ENCODE peak calls at places on chromosomes 4 and X, in eight cellular contexts. One of them, this sample, is unnamed.

GRCh38 chrX:56279869-56280268 is 47.7 kb downstream of the KLF8 start:
- DNase-seq in GM23338: no peak
- DNase-seq in transverse colon: no peak
- DNase-seq in CD4-positive, alpha-beta memory T cell: no peak
- DNase-seq in neural progenitor cell: no peak
- DNase-seq in neuronal stem cell: no peak
- DNase-seq in OCI-LY7: no peak
- DNase-seq in Peyer's patch: no peak
- DNase-seq in this sample: no peak

GRCh38 chr4:113968473-113968872 is 11.0 kb downstream of the ARSJ start:
- DNase-seq in GM23338: no peak
- DNase-seq in transverse colon: no peak
- DNase-seq in CD4-positive, alpha-beta memory T cell: no peak
- DNase-seq in neural progenitor cell: no peak
- DNase-seq in neuronal stem cell: no peak
- DNase-seq in OCI-LY7: no peak
- DNase-seq in Peyer's patch: no peak
- DNase-seq in this sample: no peak

GRCh38 chr4:1092026-1092982 is 21.1 kb downstream of the RNF212 start:
- DNase-seq in GM23338: peak; percentile 72
- DNase-seq in transverse colon: no peak
- DNase-seq in CD4-positive, alpha-beta memory T cell: no peak
- DNase-seq in neural progenitor cell: no peak
- DNase-seq in neuronal stem cell: no peak
- DNase-seq in OCI-LY7: peak; percentile 16
- DNase-seq in Peyer's patch: peak; percentile 40
- DNase-seq in this sample: no peak

GRCh38 chr4:113869743-113870375 is 108.3 kb upstream of the CAMK2D start:
- DNase-seq in GM23338: no peak
- DNase-seq in transverse colon: no peak
- DNase-seq in CD4-positive, alpha-beta memory T cell: peak; percentile 5
- DNase-seq in neural progenitor cell: no peak
- DNase-seq in neuronal stem cell: no peak
- DNase-seq in OCI-LY7: peak; percentile 52
- DNase-seq in Peyer's patch: peak; percentile 56
- DNase-seq in this sample: peak; percentile 40

GRCh38 chr4:102665527-102665926 is 95.2 kb downstream of the MANBA start:
- DNase-seq in GM23338: no peak
- DNase-seq in transverse colon: no peak
- DNase-seq in CD4-positive, alpha-beta memory T cell: no peak
- DNase-seq in neural progenitor cell: no peak
- DNase-seq in neuronal stem cell: no peak
- DNase-seq in OCI-LY7: no peak
- DNase-seq in Peyer's patch: no peak
- DNase-seq in this sample: no peak

GRCh38 chr4:149238097-149238496 is 577.5 kb downstream of the IQCM start:
- DNase-seq in GM23338: no peak
- DNase-seq in transverse colon: no peak
- DNase-seq in CD4-positive, alpha-beta memory T cell: no peak
- DNase-seq in neural progenitor cell: no peak
- DNase-seq in neuronal stem cell: no peak
- DNase-seq in OCI-LY7: no peak
- DNase-seq in Peyer's patch: no peak
- DNase-seq in this sample: no peak

GRCh38 chr4:22485751-22486150 is 30.1 kb downstream of the ADGRA3 start:
- DNase-seq in GM23338: no peak
- DNase-seq in transverse colon: no peak
- DNase-seq in CD4-positive, alpha-beta memory T cell: no peak
- DNase-seq in neural progenitor cell: no peak
- DNase-seq in neuronal stem cell: no peak
- DNase-seq in OCI-LY7: no peak
- DNase-seq in Peyer's patch: no peak
- DNase-seq in this sample: no peak

GRCh38 chr4:112099701-112100289 is 45.5 kb upstream of the FAM241A start:
- DNase-seq in GM23338: peak; percentile 68
- DNase-seq in transverse colon: no peak
- DNase-seq in CD4-positive, alpha-beta memory T cell: peak; percentile 49
- DNase-seq in neural progenitor cell: peak; percentile 41
- DNase-seq in neuronal stem cell: peak; percentile 31
- DNase-seq in OCI-LY7: peak; percentile 63
- DNase-seq in Peyer's patch: no peak
- DNase-seq in this sample: peak; percentile 71

GRCh38 chr4:125016892-125017299 is 297.9 kb upstream of the FAT4 start:
- DNase-seq in GM23338: no peak
- DNase-seq in transverse colon: no peak
- DNase-seq in CD4-positive, alpha-beta memory T cell: no peak
- DNase-seq in neural progenitor cell: no peak
- DNase-seq in neuronal stem cell: no peak
- DNase-seq in OCI-LY7: no peak
- DNase-seq in Peyer's patch: no peak
- DNase-seq in this sample: no peak

GRCh38 chrX:3134316-3134715 is 93.0 kb downstream of the ARSF start:
- DNase-seq in GM23338: no peak
- DNase-seq in transverse colon: no peak
- DNase-seq in CD4-positive, alpha-beta memory T cell: no peak
- DNase-seq in neural progenitor cell: no peak
- DNase-seq in neuronal stem cell: no peak
- DNase-seq in OCI-LY7: no peak
- DNase-seq in Peyer's patch: no peak
- DNase-seq in this sample: no peak

GRCh38 chr4:125433453-125433852 is 118.7 kb downstream of the FAT4 start:
- DNase-seq in GM23338: no peak
- DNase-seq in transverse colon: no peak
- DNase-seq in CD4-positive, alpha-beta memory T cell: no peak
- DNase-seq in neural progenitor cell: no peak
- DNase-seq in neuronal stem cell: no peak
- DNase-seq in OCI-LY7: no peak
- DNase-seq in Peyer's patch: no peak
- DNase-seq in this sample: no peak

GRCh38 chr4:8205749-8206611 is 6.9 kb downstream of the SH3TC1 start:
- DNase-seq in GM23338: no peak
- DNase-seq in transverse colon: no peak
- DNase-seq in CD4-positive, alpha-beta memory T cell: no peak
- DNase-seq in neural progenitor cell: no peak
- DNase-seq in neuronal stem cell: no peak
- DNase-seq in OCI-LY7: peak; percentile 29
- DNase-seq in Peyer's patch: no peak
- DNase-seq in this sample: no peak

GRCh38 chr4:94488667-94489066 is 36.9 kb downstream of the PDLIM5 start:
- DNase-seq in GM23338: no peak
- DNase-seq in transverse colon: no peak
- DNase-seq in CD4-positive, alpha-beta memory T cell: no peak
- DNase-seq in neural progenitor cell: no peak
- DNase-seq in neuronal stem cell: no peak
- DNase-seq in OCI-LY7: no peak
- DNase-seq in Peyer's patch: no peak
- DNase-seq in this sample: peak; percentile 91

GRCh38 chr4:121582296-121582695 is 114.5 kb downstream of the ANXA5 start:
- DNase-seq in GM23338: no peak
- DNase-seq in transverse colon: no peak
- DNase-seq in CD4-positive, alpha-beta memory T cell: no peak
- DNase-seq in neural progenitor cell: no peak
- DNase-seq in neuronal stem cell: no peak
- DNase-seq in OCI-LY7: no peak
- DNase-seq in Peyer's patch: no peak
- DNase-seq in this sample: no peak

GRCh38 chrX:72062890-72063289 is 68.8 kb downstream of the RTL5 start:
- DNase-seq in GM23338: no peak
- DNase-seq in transverse colon: no peak
- DNase-seq in CD4-positive, alpha-beta memory T cell: no peak
- DNase-seq in neural progenitor cell: no peak
- DNase-seq in neuronal stem cell: no peak
- DNase-seq in OCI-LY7: no peak
- DNase-seq in Peyer's patch: no peak
- DNase-seq in this sample: no peak

GRCh38 chr4:174255790-174256189 is 27.7 kb downstream of the FBXO8 start:
- DNase-seq in GM23338: no peak
- DNase-seq in transverse colon: no peak
- DNase-seq in CD4-positive, alpha-beta memory T cell: no peak
- DNase-seq in neural progenitor cell: no peak
- DNase-seq in neuronal stem cell: no peak
- DNase-seq in OCI-LY7: no peak
- DNase-seq in Peyer's patch: no peak
- DNase-seq in this sample: peak; percentile 7

GRCh38 chr4:185119927-185120630 is 23.0 kb upstream of the SLC25A4 start:
- DNase-seq in GM23338: no peak
- DNase-seq in transverse colon: no peak
- DNase-seq in CD4-positive, alpha-beta memory T cell: no peak
- DNase-seq in neural progenitor cell: no peak
- DNase-seq in neuronal stem cell: no peak
- DNase-seq in OCI-LY7: no peak
- DNase-seq in Peyer's patch: no peak
- DNase-seq in this sample: no peak

GRCh38 chrX:270848-271367 is 10.3 kb upstream of the PLCXD1 start:
- DNase-seq in GM23338: peak; percentile 43
- DNase-seq in transverse colon: no peak
- DNase-seq in CD4-positive, alpha-beta memory T cell: no peak
- DNase-seq in neural progenitor cell: no peak
- DNase-seq in neuronal stem cell: no peak
- DNase-seq in OCI-LY7: no peak
- DNase-seq in Peyer's patch: peak; percentile 40
- DNase-seq in this sample: no peak

GRCh38 chr4:20288846-20289512 is 37.3 kb downstream of the SLIT2 start:
- DNase-seq in GM23338: no peak
- DNase-seq in transverse colon: no peak
- DNase-seq in CD4-positive, alpha-beta memory T cell: no peak
- DNase-seq in neural progenitor cell: no peak
- DNase-seq in neuronal stem cell: no peak
- DNase-seq in OCI-LY7: no peak
- DNase-seq in Peyer's patch: no peak
- DNase-seq in this sample: peak; percentile 83
- H3K27ac ChIP-seq in GM23338: no peak overlapping the region
- H3K27ac ChIP-seq in transverse colon: no peak overlapping the region
- H3K27ac ChIP-seq in CD4-positive, alpha-beta memory T cell: no peak overlapping the region
- H3K27ac ChIP-seq in neural progenitor cell: no peak overlapping the region
- H3K27ac ChIP-seq in neuronal stem cell: no peak overlapping the region
- H3K27ac ChIP-seq in OCI-LY7: no peak overlapping the region
- H3K27ac ChIP-seq in Peyer's patch: no peak overlapping the region
- H3K27ac ChIP-seq in this sample: peak overlapping the region; percentile 90

DNA sequence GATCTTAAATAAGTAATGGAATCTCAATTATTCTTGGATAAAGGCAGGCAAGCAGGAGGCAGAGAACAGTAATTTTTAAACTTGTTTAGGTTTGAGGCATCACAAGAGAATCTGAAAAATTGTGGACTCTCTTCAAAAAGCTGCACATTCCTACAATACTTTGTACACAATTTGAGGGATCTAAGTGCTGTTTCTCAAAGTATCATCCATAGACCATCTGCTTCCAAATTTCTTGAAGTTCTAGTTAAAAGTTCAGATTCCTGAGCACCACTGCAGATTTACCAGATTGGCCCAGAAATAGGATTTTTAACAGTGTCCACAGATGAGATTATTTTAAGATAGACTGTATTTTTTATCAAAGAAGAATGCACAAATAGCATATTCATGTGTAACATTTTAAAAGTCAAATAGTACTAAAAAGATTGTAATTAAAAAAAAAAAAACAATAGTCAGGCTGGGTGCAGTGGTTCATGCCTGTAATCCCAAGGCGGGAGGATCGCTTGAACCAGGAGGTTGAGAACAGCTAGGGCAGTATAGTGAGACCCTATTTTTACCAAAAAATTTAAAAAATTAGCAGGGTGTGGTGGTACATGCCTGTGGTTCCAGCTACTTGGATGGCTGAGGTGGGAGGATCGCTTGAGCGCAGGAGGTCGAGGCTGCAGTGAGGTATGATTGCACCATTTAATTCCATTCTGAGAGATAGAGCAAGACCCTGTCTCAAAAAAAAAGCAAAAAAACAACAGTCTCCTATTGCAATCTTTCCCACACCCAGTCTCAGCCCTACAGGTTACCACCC is 14.2 kb upstream of the FNIP2 start:
- DNase-seq in GM23338: no peak
- DNase-seq in transverse colon: no peak
- DNase-seq in CD4-positive, alpha-beta memory T cell: no peak
- DNase-seq in neural progenitor cell: no peak
- DNase-seq in neuronal stem cell: no peak
- DNase-seq in OCI-LY7: no peak
- DNase-seq in Peyer's patch: no peak
- DNase-seq in this sample: no peak
- H3K27ac ChIP-seq in GM23338: no peak overlapping the region
- H3K27ac ChIP-seq in transverse colon: no peak overlapping the region
- H3K27ac ChIP-seq in CD4-positive, alpha-beta memory T cell: no peak overlapping the region
- H3K27ac ChIP-seq in neural progenitor cell: no peak overlapping the region
- H3K27ac ChIP-seq in neuronal stem cell: no peak overlapping the region
- H3K27ac ChIP-seq in OCI-LY7: no peak overlapping the region
- H3K27ac ChIP-seq in Peyer's patch: no peak overlapping the region
- H3K27ac ChIP-seq in this sample: no peak overlapping the region

GRCh38 chr4:157221895-157222763 is 1.6 kb downstream of the GRIA2 start:
- DNase-seq in GM23338: peak; percentile 88
- DNase-seq in transverse colon: no peak
- DNase-seq in CD4-positive, alpha-beta memory T cell: no peak
- DNase-seq in neural progenitor cell: peak; percentile 86
- DNase-seq in neuronal stem cell: peak; percentile 62
- DNase-seq in OCI-LY7: no peak
- DNase-seq in Peyer's patch: peak; percentile 41
- DNase-seq in this sample: no peak
- H3K27ac ChIP-seq in GM23338: no peak overlapping the region
- H3K27ac ChIP-seq in transverse colon: no peak overlapping the region
- H3K27ac ChIP-seq in CD4-positive, alpha-beta memory T cell: no peak overlapping the region
- H3K27ac ChIP-seq in neural progenitor cell: no peak overlapping the region
- H3K27ac ChIP-seq in neuronal stem cell: no peak overlapping the region
- H3K27ac ChIP-seq in OCI-LY7: no peak overlapping the region
- H3K27ac ChIP-seq in Peyer's patch: no peak overlapping the region
- H3K27ac ChIP-seq in this sample: no peak overlapping the region

GRCh38 chr4:152328595-152328994 is 207.3 kb downstream of the FBXW7 start:
- DNase-seq in GM23338: no peak
- DNase-seq in transverse colon: no peak
- DNase-seq in CD4-positive, alpha-beta memory T cell: no peak
- DNase-seq in neural progenitor cell: no peak
- DNase-seq in neuronal stem cell: no peak
- DNase-seq in OCI-LY7: no peak
- DNase-seq in Peyer's patch: no peak
- DNase-seq in this sample: peak; percentile 85
- H3K27ac ChIP-seq in GM23338: no peak overlapping the region
- H3K27ac ChIP-seq in transverse colon: no peak overlapping the region
- H3K27ac ChIP-seq in CD4-positive, alpha-beta memory T cell: no peak overlapping the region
- H3K27ac ChIP-seq in neural progenitor cell: no peak overlapping the region
- H3K27ac ChIP-seq in neuronal stem cell: no peak overlapping the region
- H3K27ac ChIP-seq in OCI-LY7: no peak overlapping the region
- H3K27ac ChIP-seq in Peyer's patch: no peak overlapping the region
- H3K27ac ChIP-seq in this sample: peak overlapping the region; percentile 33

DNA sequence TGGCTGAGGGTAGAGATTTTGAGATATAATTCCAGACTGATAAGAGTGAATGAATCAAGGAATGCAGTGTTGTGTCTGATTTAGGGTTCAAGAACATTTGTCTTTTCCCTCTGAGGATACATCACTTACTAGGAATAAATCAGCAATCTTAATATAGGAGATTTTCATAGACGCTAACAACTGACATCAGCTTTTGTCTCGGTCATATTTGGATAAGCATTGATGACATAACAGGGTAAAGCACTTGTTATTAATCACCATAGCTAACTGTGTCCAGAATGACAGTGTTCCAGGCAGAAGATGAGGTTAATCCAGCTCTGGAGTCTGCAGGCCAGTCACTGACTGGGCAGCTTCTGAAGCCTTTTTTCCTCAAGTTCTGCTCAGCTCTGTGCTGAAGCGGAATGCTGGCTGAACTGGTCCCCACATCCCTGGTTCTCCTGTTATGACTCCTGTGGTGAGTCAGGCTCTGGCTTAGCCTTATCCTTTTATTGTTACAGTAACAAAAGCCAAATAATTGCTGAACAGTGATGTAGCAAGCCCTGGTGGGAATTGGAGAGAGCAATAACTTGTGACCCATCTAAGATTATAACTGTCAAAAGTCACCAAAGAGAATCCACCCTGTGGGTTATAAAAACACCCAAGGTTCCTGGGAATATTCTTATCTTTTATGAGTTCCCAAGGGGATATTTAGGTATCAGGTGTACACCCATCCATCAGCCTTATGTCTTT is 41.8 kb downstream of the FNIP2 start:
- DNase-seq in GM23338: no peak
- DNase-seq in transverse colon: peak; percentile 76
- DNase-seq in CD4-positive, alpha-beta memory T cell: no peak
- DNase-seq in neural progenitor cell: peak; percentile 17
- DNase-seq in neuronal stem cell: no peak
- DNase-seq in OCI-LY7: no peak
- DNase-seq in Peyer's patch: peak; percentile 74
- DNase-seq in this sample: peak; percentile 92
- H3K27ac ChIP-seq in GM23338: no peak overlapping the region
- H3K27ac ChIP-seq in transverse colon: peak overlapping the region; percentile 90
- H3K27ac ChIP-seq in CD4-positive, alpha-beta memory T cell: no peak overlapping the region
- H3K27ac ChIP-seq in neural progenitor cell: no peak overlapping the region
- H3K27ac ChIP-seq in neuronal stem cell: no peak overlapping the region
- H3K27ac ChIP-seq in OCI-LY7: no peak overlapping the region
- H3K27ac ChIP-seq in Peyer's patch: peak overlapping the region; percentile 76
- H3K27ac ChIP-seq in this sample: peak overlapping the region; percentile 97